ENCODE peak calls at places on chromosomes 4 and X, in six cellular contexts. One of them, this sample, is unnamed. For H3K27me3 and H3K4me1, the result is how much of the 10 kb centered on the place peaks cover.

GRCh38 chrX:13750204-13750603 is 15.7 kb downstream of the OFD1 start:
- DNase-seq in GM23338: peak
- DNase-seq in Peyer's patch: no peak
- DNase-seq in uterus: no peak
- DNase-seq in IMR-90: peak
- DNase-seq in neural progenitor cell: peak
- DNase-seq in this sample: no peak

GRCh38 chrX:40158036-40158706 is 60.4 kb upstream of the BCOR start:
- DNase-seq in GM23338: peak
- DNase-seq in Peyer's patch: no peak
- DNase-seq in uterus: peak
- DNase-seq in IMR-90: peak
- DNase-seq in neural progenitor cell: peak
- DNase-seq in this sample: no peak

GRCh38 chrX:135449637-135450550 is 28.1 kb downstream of the SMIM10L2A start:
- DNase-seq in GM23338: no peak
- DNase-seq in Peyer's patch: no peak
- DNase-seq in uterus: no peak
- DNase-seq in IMR-90: no peak
- DNase-seq in neural progenitor cell: no peak
- DNase-seq in this sample: no peak

GRCh38 chr4:41455215-41455614 is 82.7 kb upstream of the LIMCH1 start:
- DNase-seq in GM23338: peak
- DNase-seq in Peyer's patch: no peak
- DNase-seq in uterus: no peak
- DNase-seq in IMR-90: no peak
- DNase-seq in neural progenitor cell: peak
- DNase-seq in this sample: no peak

GRCh38 chrX:124818764-124819163 is 472.4 kb downstream of the SH2D1A start:
- DNase-seq in GM23338: no peak
- DNase-seq in Peyer's patch: no peak
- DNase-seq in uterus: no peak
- DNase-seq in IMR-90: no peak
- DNase-seq in neural progenitor cell: no peak
- DNase-seq in this sample: no peak

GRCh38 chr4:113331811-113332210 is 282.4 kb downstream of the ANK2 start:
- DNase-seq in GM23338: peak
- DNase-seq in Peyer's patch: no peak
- DNase-seq in uterus: no peak
- DNase-seq in IMR-90: no peak
- DNase-seq in neural progenitor cell: no peak
- DNase-seq in this sample: no peak

GRCh38 chrX:316351-317325 is 2.0 kb downstream of the GTPBP6 start:
- DNase-seq in GM23338: no peak
- DNase-seq in Peyer's patch: no peak
- DNase-seq in uterus: peak
- DNase-seq in IMR-90: no peak
- DNase-seq in neural progenitor cell: no peak
- DNase-seq in this sample: no peak

GRCh38 chrX:5537098-5537497 is 691.6 kb downstream of the NLGN4X start:
- DNase-seq in GM23338: no peak
- DNase-seq in Peyer's patch: no peak
- DNase-seq in uterus: no peak
- DNase-seq in IMR-90: no peak
- DNase-seq in neural progenitor cell: no peak
- DNase-seq in this sample: no peak

GRCh38 chr4:120071192-120071795 is 4.6 kb upstream of the MAD2L1 start:
- DNase-seq in GM23338: peak
- DNase-seq in Peyer's patch: peak
- DNase-seq in uterus: no peak
- DNase-seq in IMR-90: peak
- DNase-seq in neural progenitor cell: peak
- DNase-seq in this sample: peak

GRCh38 chrX:275967-276587 is 5.1 kb upstream of the PLCXD1 start:
- DNase-seq in GM23338: peak
- DNase-seq in Peyer's patch: peak
- DNase-seq in uterus: peak
- DNase-seq in IMR-90: peak
- DNase-seq in neural progenitor cell: peak
- DNase-seq in this sample: peak

GRCh38 chr4:184309241-184310170 is 91.8 kb upstream of the ENPP6 start:
- DNase-seq in GM23338: no peak
- DNase-seq in Peyer's patch: no peak
- DNase-seq in uterus: no peak
- DNase-seq in IMR-90: no peak
- DNase-seq in neural progenitor cell: no peak
- DNase-seq in this sample: no peak

GRCh38 chrX:104795804-104796203 is 229.8 kb downstream of the IL1RAPL2 start:
- DNase-seq in GM23338: peak
- DNase-seq in Peyer's patch: no peak
- DNase-seq in uterus: no peak
- DNase-seq in IMR-90: no peak
- DNase-seq in neural progenitor cell: no peak
- DNase-seq in this sample: no peak

GRCh38 chr4:130403221-130403620 is 1307.3 kb downstream of the C4orf33 start:
- DNase-seq in GM23338: peak
- DNase-seq in Peyer's patch: no peak
- DNase-seq in uterus: no peak
- DNase-seq in IMR-90: no peak
- DNase-seq in neural progenitor cell: peak
- DNase-seq in this sample: no peak

GRCh38 chr4:40180356-40180755 is 16.5 kb upstream of the RHOH start:
- DNase-seq in GM23338: no peak
- DNase-seq in Peyer's patch: no peak
- DNase-seq in uterus: no peak
- DNase-seq in IMR-90: peak
- DNase-seq in neural progenitor cell: no peak
- DNase-seq in this sample: no peak

GRCh38 chr4:184147858-184148799 is 69.5 kb downstream of the ENPP6 start:
- DNase-seq in GM23338: no peak
- DNase-seq in Peyer's patch: no peak
- DNase-seq in uterus: no peak
- DNase-seq in IMR-90: peak
- DNase-seq in neural progenitor cell: no peak
- DNase-seq in this sample: no peak

GRCh38 chr4:176443646-176444409 is 124.1 kb downstream of the SPCS3 start:
- DNase-seq in GM23338: no peak
- DNase-seq in Peyer's patch: no peak
- DNase-seq in uterus: no peak
- DNase-seq in IMR-90: no peak
- DNase-seq in neural progenitor cell: no peak
- DNase-seq in this sample: no peak

GRCh38 chr4:98113005-98113404 is 30.3 kb downstream of the STPG2 start:
- DNase-seq in GM23338: peak
- DNase-seq in Peyer's patch: no peak
- DNase-seq in uterus: no peak
- DNase-seq in IMR-90: peak
- DNase-seq in neural progenitor cell: peak
- DNase-seq in this sample: no peak

DNA sequence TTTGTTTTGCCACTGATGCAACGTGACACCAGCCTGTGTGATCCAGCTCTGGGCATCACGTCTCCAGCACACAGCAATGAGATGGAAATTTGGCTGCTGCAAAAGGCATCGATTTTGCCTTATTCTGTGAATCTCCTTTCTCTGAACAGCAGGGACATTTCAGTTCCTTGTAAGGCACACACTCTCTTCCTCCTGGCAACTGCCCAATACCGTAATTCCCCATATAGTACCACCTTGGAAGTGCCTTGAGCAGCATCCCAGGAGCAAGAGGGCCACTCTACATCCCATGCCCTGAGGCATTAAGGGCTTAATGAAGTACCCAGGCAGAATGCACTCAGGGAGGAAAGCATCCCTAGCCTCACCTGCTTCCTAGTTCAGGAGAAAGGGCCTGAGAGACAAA is 10.5 kb upstream of the MAMLD1 start:
- DNase-seq in GM23338: no peak
- DNase-seq in Peyer's patch: no peak
- DNase-seq in uterus: no peak
- DNase-seq in IMR-90: peak
- DNase-seq in neural progenitor cell: no peak
- DNase-seq in this sample: no peak
- H3K27me3 ChIP-seq in GM23338: under half
- H3K27me3 ChIP-seq in Peyer's patch: under half
- H3K27me3 ChIP-seq in uterus: under half
- H3K27me3 ChIP-seq in IMR-90: under half
- H3K27me3 ChIP-seq in neural progenitor cell: under half
- H3K27me3 ChIP-seq in this sample: under half

DNA sequence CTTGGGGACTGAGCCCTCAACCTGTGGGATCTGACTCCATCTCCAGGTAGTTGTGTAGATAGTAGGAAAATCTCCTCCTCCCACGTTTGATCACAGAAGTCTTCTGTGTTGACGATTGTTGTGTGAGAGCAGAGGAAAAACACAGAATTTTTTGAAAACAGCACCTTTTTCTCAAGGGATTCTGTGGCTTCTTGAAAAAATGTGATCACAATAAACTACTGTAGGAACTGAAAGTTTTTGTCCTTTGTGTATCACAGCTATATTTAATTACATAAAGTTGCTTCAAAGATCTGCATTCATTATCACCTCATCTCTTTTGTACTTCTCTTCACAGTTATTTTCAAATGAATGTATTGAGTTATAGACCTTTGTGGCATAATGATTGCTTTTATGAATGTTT is 85.1 kb downstream of the AFF1 start:
- DNase-seq in GM23338: no peak
- DNase-seq in Peyer's patch: no peak
- DNase-seq in uterus: no peak
- DNase-seq in IMR-90: no peak
- DNase-seq in neural progenitor cell: no peak
- DNase-seq in this sample: no peak
- H3K4me1 ChIP-seq in GM23338: under half
- H3K4me1 ChIP-seq in Peyer's patch: under half
- H3K4me1 ChIP-seq in uterus: under half
- H3K4me1 ChIP-seq in IMR-90: under half
- H3K4me1 ChIP-seq in neural progenitor cell: under half
- H3K4me1 ChIP-seq in this sample: half or more

GRCh38 chr4:77003400-77003799 is 53.8 kb downstream of the SEPTIN11 start:
- DNase-seq in GM23338: no peak
- DNase-seq in Peyer's patch: no peak
- DNase-seq in uterus: no peak
- DNase-seq in IMR-90: peak
- DNase-seq in neural progenitor cell: no peak
- DNase-seq in this sample: no peak

GRCh38 chr4:77009511-77010120 is 60.1 kb downstream of the SEPTIN11 start:
- DNase-seq in GM23338: no peak
- DNase-seq in Peyer's patch: no peak
- DNase-seq in uterus: no peak
- DNase-seq in IMR-90: no peak
- DNase-seq in neural progenitor cell: no peak
- DNase-seq in this sample: no peak

GRCh38 chr4:77006753-77007355 is 57.3 kb downstream of the SEPTIN11 start:
- DNase-seq in GM23338: no peak
- DNase-seq in Peyer's patch: no peak
- DNase-seq in uterus: no peak
- DNase-seq in IMR-90: no peak
- DNase-seq in neural progenitor cell: no peak
- DNase-seq in this sample: no peak

GRCh38 chr4:77010841-77011354 is 61.3 kb downstream of the SEPTIN11 start:
- DNase-seq in GM23338: no peak
- DNase-seq in Peyer's patch: no peak
- DNase-seq in uterus: no peak
- DNase-seq in IMR-90: peak
- DNase-seq in neural progenitor cell: no peak
- DNase-seq in this sample: no peak

GRCh38 chr4:77007358-77008230 is 58.0 kb downstream of the SEPTIN11 start:
- DNase-seq in GM23338: peak
- DNase-seq in Peyer's patch: no peak
- DNase-seq in uterus: no peak
- DNase-seq in IMR-90: peak
- DNase-seq in neural progenitor cell: no peak
- DNase-seq in this sample: no peak
- H3K27ac ChIP-seq in GM23338: peak
- H3K27ac ChIP-seq in Peyer's patch: peak
- H3K27ac ChIP-seq in uterus: peak
- H3K27ac ChIP-seq in IMR-90: peak
- H3K27ac ChIP-seq in neural progenitor cell: no peak
- H3K27ac ChIP-seq in this sample: no peak

DNA sequence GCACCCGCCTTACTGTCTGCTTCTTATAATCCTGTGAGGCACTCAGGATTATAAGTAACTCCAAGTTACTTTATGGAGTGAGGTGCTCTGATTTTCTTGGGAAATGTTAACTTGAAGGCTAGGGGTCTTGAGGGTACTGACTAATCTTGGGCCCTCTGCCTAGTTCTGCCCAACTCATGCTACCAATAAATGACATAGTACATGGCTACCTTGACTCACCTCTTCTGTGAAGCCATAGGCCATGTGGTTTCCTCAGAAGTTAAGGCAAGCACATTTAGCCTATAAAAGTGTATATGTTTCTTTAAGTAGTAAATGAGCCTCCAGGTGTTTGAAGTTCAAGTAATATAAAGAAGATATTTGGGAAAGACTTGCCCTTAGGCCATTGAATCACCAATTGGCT is 99.8 kb upstream of the CASK start:
- DNase-seq in GM23338: no peak
- DNase-seq in Peyer's patch: no peak
- DNase-seq in uterus: no peak
- DNase-seq in IMR-90: no peak
- DNase-seq in neural progenitor cell: no peak
- DNase-seq in this sample: no peak
- H3K27me3 ChIP-seq in GM23338: under half
- H3K27me3 ChIP-seq in Peyer's patch: under half
- H3K27me3 ChIP-seq in uterus: under half
- H3K27me3 ChIP-seq in IMR-90: under half
- H3K27me3 ChIP-seq in neural progenitor cell: under half
- H3K27me3 ChIP-seq in this sample: under half